ENCODE peak calls at places on chromosomes 5 and 9, in four cellular contexts. T, E, K and W are unnamed samples.

GRCh38 chr9:120186276-120186675 is 393.7 kb downstream of the CDK5RAP2 start:
- DNase-seq in T (no peak), E (no peak), K (no peak), W (no peak)

GRCh38 chr9:8558176-8558575 is 758.6 kb upstream of the DMAC1 start:
- DNase-seq in T (no peak), E (no peak), K (peak), W (no peak)

GRCh38 chr5:36300927-36301540 is 668 bp downstream of the RANBP3L start:
- DNase-seq in T (no peak), E (no peak), K (no peak), W (no peak)

GRCh38 chr5:72955143-72955767 is 586 bp upstream of the FCHO2 start:
- DNase-seq in T (peak), E (peak), K (no peak), W (peak)

GRCh38 chr5:168793844-168794837 is 215.0 kb upstream of the PANK3 start:
- DNase-seq in T (no peak), E (peak), K (peak), W (peak)

GRCh38 chr9:94108584-94108983 is 24.3 kb downstream of the PTPDC1 start:
- DNase-seq in T (no peak), E (no peak), K (no peak), W (no peak)

GRCh38 chr5:135236187-135236835 is 162.7 kb downstream of the MACROH2A1 start:
- DNase-seq in T (no peak), E (no peak), K (no peak), W (no peak)

GRCh38 chr5:132369012-132369470 is 469 bp upstream of the SLC22A5 start:
- DNase-seq in T (no peak), E (no peak), K (no peak), W (no peak)

GRCh38 chr5:83414601-83415000 is 56.9 kb upstream of the VCAN start:
- DNase-seq in T (no peak), E (no peak), K (no peak), W (no peak)

GRCh38 chr5:116685069-116685468 is 110.4 kb upstream of the SEMA6A start:
- DNase-seq in T (no peak), E (no peak), K (no peak), W (no peak)

GRCh38 chr9:74499111-74499601 is 2.0 kb downstream of the RORB start:
- DNase-seq in T (peak), E (no peak), K (no peak), W (no peak)

GRCh38 chr5:91357806-91358205 is 25.3 kb downstream of the ARRDC3 start:
- DNase-seq in T (no peak), E (no peak), K (no peak), W (no peak)

GRCh38 chr5:176454724-176455394 is 6.7 kb downstream of the FAF2 start:
- DNase-seq in T (no peak), E (no peak), K (no peak), W (no peak)

GRCh38 chr9:130140701-130141100 is 31.5 kb upstream of the NCS1 start:
- DNase-seq in T (no peak), E (no peak), K (no peak), W (no peak)

GRCh38 chr9:130139251-130139650 is 33.0 kb upstream of the NCS1 start:
- DNase-seq in T (no peak), E (no peak), K (no peak), W (no peak)

GRCh38 chr9:130137081-130137869 is 34.9 kb upstream of the NCS1 start:
- DNase-seq in T (no peak), E (peak), K (no peak), W (no peak)

GRCh38 chr9:130138791-130139190 is 33.4 kb upstream of the NCS1 start:
- DNase-seq in T (no peak), E (peak), K (no peak), W (no peak)

GRCh38 chr9:130137870-130138653 is 34.1 kb upstream of the NCS1 start:
- DNase-seq in T (peak), E (peak), K (peak), W (no peak)
- TF ChIP-seq HMGXB4 in T (no peak), E (no peak), K (no peak), W (no peak)

DNA sequence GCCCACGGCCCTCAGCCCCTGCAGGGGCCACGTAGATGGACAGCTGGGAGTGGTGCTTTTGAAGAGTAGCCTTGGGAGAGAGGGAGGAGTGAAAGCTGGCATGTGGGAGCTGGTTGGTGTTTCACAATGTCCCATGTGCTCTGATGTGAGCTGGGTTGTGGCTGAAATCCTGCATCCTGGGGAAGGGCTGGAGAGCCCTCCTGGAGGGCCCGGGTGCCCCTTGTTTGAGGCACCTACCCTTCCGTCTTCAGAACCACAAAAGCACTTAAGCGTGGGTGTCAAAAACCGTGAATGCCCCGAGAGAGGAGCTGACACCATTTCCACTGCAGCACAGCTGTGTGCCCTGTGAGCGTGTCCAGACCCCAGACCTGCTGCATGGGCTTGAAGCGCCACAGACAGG is 199.1 kb upstream of the ZNF618 start:
- DNase-seq in T (no peak), E (no peak), K (no peak), W (no peak)
- TF ChIP-seq HMGXB4 in T (no peak), E (no peak), K (no peak), W (no peak)

GRCh38 chr5:20606006-20606405 is 618.0 kb upstream of the CDH18 start:
- DNase-seq in T (no peak), E (no peak), K (no peak), W (no peak)

DNA sequence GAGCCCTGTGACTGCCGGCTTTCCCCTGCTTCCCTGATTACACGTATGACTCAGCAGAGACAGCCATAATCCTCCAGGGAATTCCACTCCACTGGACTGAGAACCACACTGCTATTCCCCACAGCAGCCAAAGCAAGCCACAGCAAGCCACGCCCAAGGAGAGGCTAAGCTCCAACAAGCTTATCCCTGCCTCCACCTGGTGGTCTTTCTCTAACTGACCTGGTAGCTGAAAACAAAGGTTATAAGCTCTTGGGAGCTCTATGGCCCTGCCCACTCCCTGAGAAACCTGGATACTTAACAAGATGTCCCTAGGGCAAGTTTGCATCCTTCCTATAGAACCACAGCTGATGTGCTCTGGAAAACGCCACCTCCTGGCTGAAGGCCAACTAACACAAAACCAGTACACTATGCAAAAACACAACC is 613.7 kb upstream of the CDH18 start:
- DNase-seq in T (peak), E (no peak), K (peak), W (no peak)
- TF ChIP-seq HMGXB4 in T (no peak), E (no peak), K (no peak), W (no peak)

GRCh38 chr5:15500326-15500958 is 462 bp downstream of the FBXL7 start:
- DNase-seq in T (peak), E (no peak), K (peak), W (no peak)
- TF ChIP-seq HMGXB4 in T (no peak), E (no peak), K (no peak), W (no peak)

GRCh38 chr5:146051678-146052077 is 53.7 kb downstream of the PLAC8L1 start:
- DNase-seq in T (no peak), E (no peak), K (no peak), W (no peak)

GRCh38 chr5:146055432-146055831 is 49.9 kb downstream of the PLAC8L1 start:
- DNase-seq in T (no peak), E (no peak), K (no peak), W (no peak)

GRCh38 chr5:146049704-146050026 is 55.7 kb downstream of the PLAC8L1 start:
- DNase-seq in T (no peak), E (no peak), K (no peak), W (no peak)

GRCh38 chr5:146050061-146050460 is 55.3 kb downstream of the PLAC8L1 start:
- DNase-seq in T (no peak), E (no peak), K (no peak), W (no peak)

DNA sequence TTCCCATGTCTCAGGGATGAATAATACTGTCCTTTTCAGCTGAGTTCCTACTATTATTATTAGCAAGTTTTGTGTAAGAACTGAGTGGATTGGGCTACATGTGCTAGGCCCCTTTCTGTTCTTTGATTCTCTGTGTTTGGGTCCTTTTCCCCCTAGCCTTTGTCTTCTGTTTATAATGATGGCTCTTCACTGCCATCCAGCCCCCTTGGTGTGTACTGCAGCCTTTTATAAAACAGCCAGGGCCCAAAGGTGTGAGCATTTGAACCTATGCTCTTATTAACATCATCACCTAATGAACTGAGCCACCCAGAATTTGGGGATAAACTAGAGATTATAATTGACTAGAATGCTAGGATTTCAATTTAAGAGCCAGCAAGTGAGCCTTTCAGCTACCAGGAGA is 52.6 kb downstream of the PLAC8L1 start:
- DNase-seq in T (no peak), E (peak), K (no peak), W (peak)
- TF ChIP-seq HMGXB4 in T (no peak), E (no peak), K (no peak), W (no peak)

GRCh38 chr5:56169949-56170348 is 63.2 kb downstream of the ANKRD55 start:
- DNase-seq in T (no peak), E (no peak), K (no peak), W (no peak)

GRCh38 chr5:56170557-56170956 is 62.6 kb downstream of the ANKRD55 start:
- DNase-seq in T (no peak), E (no peak), K (no peak), W (no peak)

GRCh38 chr5:56169281-56169680 is 63.8 kb downstream of the ANKRD55 start:
- DNase-seq in T (no peak), E (no peak), K (no peak), W (no peak)

GRCh38 chr5:56175028-56175427 is 58.1 kb downstream of the ANKRD55 start:
- DNase-seq in T (no peak), E (no peak), K (no peak), W (no peak)

DNA sequence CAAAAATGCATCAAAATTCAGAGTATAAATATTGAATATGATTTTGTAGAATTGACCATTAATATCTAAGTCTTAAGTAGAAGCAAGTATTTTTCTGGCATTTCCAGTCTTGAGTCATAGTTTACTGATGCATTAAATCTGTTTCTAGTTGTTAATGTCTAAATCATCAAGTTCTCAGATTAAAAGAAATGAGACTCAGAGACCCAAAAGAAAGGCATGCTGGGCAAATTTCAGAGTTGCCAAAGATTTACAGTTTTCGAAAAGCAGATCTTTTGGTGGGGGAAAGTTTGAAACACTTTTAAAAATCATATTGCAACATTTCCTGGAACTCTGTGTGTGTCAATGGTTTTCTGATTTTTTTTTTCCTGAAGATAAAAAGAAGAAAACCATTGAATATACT is 60.9 kb downstream of the ANKRD55 start:
- DNase-seq in T (no peak), E (no peak), K (no peak), W (no peak)
- TF ChIP-seq HMGXB4 in T (no peak), E (no peak), K (no peak), W (no peak)

DNA sequence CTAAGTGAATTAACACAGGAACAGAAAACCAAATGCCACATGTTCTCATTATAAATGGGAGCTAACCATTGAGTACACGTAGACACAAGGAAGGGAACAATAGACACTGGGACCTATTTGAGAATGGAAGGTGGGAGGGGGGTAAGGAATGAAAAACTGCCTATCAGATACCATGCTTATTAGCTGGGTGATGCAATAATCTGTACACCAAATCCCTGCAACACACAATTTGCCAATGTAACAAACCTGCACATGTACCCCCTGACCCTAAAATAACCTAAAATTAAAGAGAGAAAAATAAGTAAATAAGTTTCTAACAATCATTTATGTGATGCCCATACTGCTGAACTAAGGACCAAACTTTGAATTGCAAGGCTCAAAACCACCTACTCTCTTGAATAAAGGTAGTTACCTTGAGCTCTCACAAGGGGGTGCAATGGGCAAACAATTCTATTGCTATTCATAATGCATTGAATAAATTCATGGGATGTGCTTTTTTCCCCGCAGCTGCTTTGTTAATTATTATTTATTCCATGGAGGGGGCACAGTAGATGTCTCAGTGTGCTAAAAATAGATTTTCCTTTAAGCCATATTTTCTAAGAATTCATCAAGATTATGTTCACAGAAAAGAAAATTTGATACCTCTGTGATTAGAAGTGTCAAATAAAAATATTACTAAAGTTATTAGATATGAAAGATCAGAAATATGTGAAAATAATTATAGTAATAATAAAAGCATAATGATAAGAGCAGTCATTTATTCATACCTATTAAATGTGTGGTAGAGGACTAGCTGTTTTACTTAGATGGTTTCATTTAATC is 76.2 kb upstream of the PTPN3 start:
- DNase-seq in T (no peak), E (peak), K (peak), W (peak)
- TF ChIP-seq HMGXB4 in T (no peak), E (no peak), K (no peak), W (no peak)

GRCh38 chr9:106896695-106897094 is 33.7 kb downstream of the ZNF462 start:
- DNase-seq in T (no peak), E (no peak), K (no peak), W (no peak)

GRCh38 chr9:106891286-106891685 is 28.3 kb downstream of the ZNF462 start:
- DNase-seq in T (no peak), E (no peak), K (no peak), W (no peak)

GRCh38 chr9:106892632-106893031 is 29.7 kb downstream of the ZNF462 start:
- DNase-seq in T (peak), E (no peak), K (peak), W (peak)

GRCh38 chr9:106890621-106891020 is 27.7 kb downstream of the ZNF462 start:
- DNase-seq in T (no peak), E (no peak), K (no peak), W (no peak)

DNA sequence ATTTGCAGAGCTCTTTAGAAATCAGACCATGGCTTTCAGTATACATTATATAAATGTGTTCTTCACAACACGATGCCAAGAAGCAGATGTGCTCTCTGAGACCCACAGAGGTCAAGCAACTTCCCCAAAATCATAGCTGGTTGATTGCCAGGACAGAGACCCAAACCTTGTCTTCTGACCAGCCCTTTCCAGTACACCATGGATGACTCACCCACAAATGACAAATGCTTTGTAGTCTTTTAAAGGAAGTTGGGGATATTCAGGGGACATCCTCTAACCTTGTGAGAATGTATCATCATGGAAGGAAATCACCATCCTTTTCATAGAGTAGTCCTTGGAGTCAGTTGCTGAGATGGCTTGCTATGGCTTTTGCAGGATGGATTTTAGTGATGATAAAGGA is 30.1 kb downstream of the ZNF462 start:
- DNase-seq in T (no peak), E (no peak), K (peak), W (no peak)
- TF ChIP-seq HMGXB4 in T (no peak), E (no peak), K (no peak), W (no peak)

GRCh38 chr5:134138416-134139376 is 24.2 kb downstream of the TCF7 start:
- DNase-seq in T (no peak), E (no peak), K (no peak), W (no peak)
- TF ChIP-seq HMGXB4 in T (no peak), E (no peak), K (no peak), W (no peak)

DNA sequence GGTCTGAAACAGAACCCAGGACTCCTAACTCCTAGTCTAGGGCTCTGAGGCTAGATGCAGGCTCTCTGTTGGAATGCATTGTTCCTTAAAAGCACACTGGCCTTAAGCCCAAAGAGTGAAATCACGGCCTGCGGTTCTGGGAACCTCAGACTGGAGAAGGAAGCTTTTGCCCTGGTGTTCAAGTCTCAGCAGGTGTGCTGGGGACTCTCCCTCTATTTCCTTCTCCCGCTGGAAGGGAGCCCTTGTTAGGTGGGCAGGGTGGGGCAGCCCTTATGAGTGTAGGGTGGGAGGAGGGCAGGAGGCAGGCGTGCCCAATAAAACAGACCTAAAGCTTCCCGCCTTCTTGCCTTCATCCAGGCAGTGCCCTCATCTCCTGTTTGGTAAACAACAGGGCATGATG is 1.8 kb upstream of the PPARGC1B start:
- DNase-seq in T (no peak), E (no peak), K (no peak), W (no peak)
- TF ChIP-seq HMGXB4 in T (no peak), E (no peak), K (no peak), W (no peak)